ENCODE peak calls at places on chromosomes 7 and 10, in seven cellular contexts. C is activated gamma-delta T cell treated with Interleukin-2 at 50 U/mL for 16 hours, N is right cardiac atrium, T is Right ventricle myocardium inferior, V is HTR-8/SVneo, Y is T-helper 1 cell, R is GM03348. K is an unnamed sample.

GRCh38 chr7:155455776-155456516 is 2.0 kb upstream of the EN2 start:
- DNase-seq in C (no peak), N (no peak), T (no peak), V (no peak), Y (no peak), R (no peak), K (peak)

GRCh38 chr10:5501976-5502902 is 2.9 kb upstream of the CALML5 start:
- DNase-seq in C (no peak), N (no peak), T (no peak), V (no peak), Y (no peak), R (no peak), K (peak)

GRCh38 chr7:26627871-26628270 is 236.5 kb downstream of the SKAP2 start:
- DNase-seq in C (no peak), N (peak), T (no peak), V (no peak), Y (no peak), R (no peak), K (peak)

GRCh38 chr10:83542774-83543291 is 596.5 kb upstream of the GHITM start:
- DNase-seq in C (no peak), N (no peak), T (no peak), V (no peak), Y (no peak), R (no peak), K (no peak)

GRCh38 chr10:33542747-33543505 is 208.5 kb upstream of the NRP1 start:
- DNase-seq in C (no peak), N (no peak), T (no peak), V (no peak), Y (no peak), R (no peak), K (no peak)

GRCh38 chr10:30857803-30858202 is 173.9 kb downstream of the ZNF438 start:
- DNase-seq in C (no peak), N (peak), T (peak), V (no peak), Y (no peak), R (peak), K (no peak)

GRCh38 chr10:28883741-28884443 is 206.6 kb downstream of the BAMBI start:
- DNase-seq in C (no peak), N (no peak), T (no peak), V (no peak), Y (no peak), R (no peak), K (no peak)

GRCh38 chr7:136890379-136890778 is 21.9 kb downstream of the CHRM2 start:
- DNase-seq in C (no peak), N (no peak), T (no peak), V (no peak), Y (no peak), R (peak), K (no peak)

GRCh38 chr10:113454341-113455061 is 98.4 kb upstream of the HABP2 start:
- DNase-seq in C (no peak), N (peak), T (no peak), V (peak), Y (peak), R (peak), K (peak)

GRCh38 chr7:35253680-35254495 is at the start of gene TBX20:
- DNase-seq in C (no peak), N (peak), T (peak), V (no peak), Y (peak), R (peak), K (peak)

GRCh38 chr7:14196555-14196954 is 207.1 kb upstream of the ETV1 start:
- DNase-seq in C (no peak), N (no peak), T (no peak), V (no peak), Y (no peak), R (no peak), K (no peak)

GRCh38 chr7:151925446-151926335 is 30.6 kb upstream of the GALNTL5 start:
- DNase-seq in C (no peak), N (peak), T (peak), V (no peak), Y (peak), R (no peak), K (peak)

GRCh38 chr10:124256151-124256550 is 162.6 kb downstream of the OAT start:
- DNase-seq in C (no peak), N (no peak), T (no peak), V (no peak), Y (no peak), R (no peak), K (no peak)

GRCh38 chr10:113585949-113586348 is 33.1 kb downstream of the HABP2 start:
- DNase-seq in C (no peak), N (no peak), T (no peak), V (no peak), Y (no peak), R (no peak), K (no peak)

GRCh38 chr10:24597961-24598360 is 125.7 kb downstream of the ARHGAP21 start:
- DNase-seq in C (no peak), N (no peak), T (no peak), V (no peak), Y (no peak), R (no peak), K (no peak)

GRCh38 chr10:83522881-83523386 is 616.4 kb upstream of the GHITM start:
- DNase-seq in C (no peak), N (peak), T (no peak), V (peak), Y (no peak), R (no peak), K (no peak)

GRCh38 chr7:82375713-82376112 is 67.9 kb downstream of the CACNA2D1 start:
- DNase-seq in C (no peak), N (no peak), T (no peak), V (no peak), Y (no peak), R (no peak), K (no peak)

GRCh38 chr10:70456164-70456563 is 14.7 kb upstream of the NODAL start:
- DNase-seq in C (no peak), N (no peak), T (no peak), V (no peak), Y (no peak), R (no peak), K (no peak)

GRCh38 chr10:72276013-72276387 is 2.3 kb downstream of the DDIT4 start:
- DNase-seq in C (no peak), N (peak), T (no peak), V (no peak), Y (peak), R (no peak), K (peak)

K was measured in kidney.